ENCODE peak calls at places on chromosomes 16 and 17, in nine cellular contexts. N, S, G, E, I, Q, L, M and J are unnamed samples.

GRCh38 chr17:83137523-83137922 is 58.1 kb downstream of the METRNL start:
- DNase-seq in S (no peak), I (no peak), L (no peak), G (no peak), Q (no peak), E (no peak), M (no peak), N (no peak), J (no peak)

GRCh38 chr17:55582910-55583309 is 71.7 kb upstream of the SMIM36 start:
- DNase-seq in M (no peak), L (no peak), G (no peak), N (no peak), Q (no peak), S (no peak), E (no peak), I (no peak), J (no peak)

GRCh38 chr17:42365136-42365535 is 23.1 kb downstream of the STAT3 start:
- DNase-seq in L (peak), Q (no peak), E (peak), S (no peak), M (no peak), N (peak), I (no peak), G (peak), J (no peak)

GRCh38 chr17:65359016-65359415 is 202.4 kb downstream of the AXIN2 start:
- DNase-seq in E (peak), L (peak), G (peak), I (no peak), S (peak), N (peak), M (no peak), Q (no peak), J (no peak)

GRCh38 chr17:50144346-50144745 is 6.1 kb downstream of the PPP1R9B start:
- DNase-seq in I (no peak), S (no peak), G (no peak), N (no peak), L (no peak), Q (no peak), E (no peak), M (no peak), J (peak)

GRCh38 chr16:51431517-51432241 is 280.6 kb upstream of the SALL1 start:
- DNase-seq in M (no peak), S (peak), L (peak), E (peak), G (peak), N (peak), I (peak), Q (no peak), J (peak)

GRCh38 chr16:12406840-12407690 is 396.6 kb downstream of the CPPED1 start:
- DNase-seq in I (no peak), E (no peak), Q (no peak), G (peak), M (no peak), N (peak), L (peak), S (no peak), J (no peak)

GRCh38 chr16:78309763-78310162 is 210.3 kb downstream of the WWOX start:
- DNase-seq in E (no peak), Q (no peak), L (no peak), I (no peak), S (no peak), M (no peak), G (no peak), N (no peak), J (no peak)

GRCh38 chr16:81511371-81511770 is 66.8 kb downstream of the CMIP start:
- DNase-seq in N (peak), G (peak), E (peak), I (no peak), L (peak), S (no peak), M (no peak), Q (no peak), J (no peak)

GRCh38 chr16:50591800-50592771 is 43.9 kb downstream of the NKD1 start:
- DNase-seq in N (no peak), I (no peak), G (no peak), L (no peak), S (no peak), M (no peak), Q (no peak), E (no peak), J (no peak)

GRCh38 chr17:39158623-39159022 is 7.2 kb upstream of the PLXDC1 start:
- DNase-seq in M (no peak), I (no peak), S (no peak), E (no peak), L (no peak), Q (no peak), N (no peak), G (no peak), J (no peak)

GRCh38 chr17:15262291-15263205 is 2.6 kb downstream of the PMP22 start:
- DNase-seq in Q (peak), G (peak), S (peak), M (no peak), I (peak), L (peak), E (peak), N (peak), J (peak)

GRCh38 chr16:1553976-1554825 is 20.7 kb downstream of the TMEM204 start:
- DNase-seq in Q (no peak), I (no peak), L (no peak), S (no peak), E (no peak), N (no peak), M (no peak), G (no peak), J (no peak)

GRCh38 chr17:68290268-68290954 is 516 bp downstream of the SLC16A6 start:
- DNase-seq in Q (peak), E (no peak), M (peak), N (peak), S (no peak), I (no peak), G (peak), L (no peak), J (peak)

GRCh38 chr17:78176548-78177025 is 8.2 kb downstream of the SYNGR2 start:
- DNase-seq in G (peak), M (peak), N (peak), Q (peak), S (no peak), E (peak), I (no peak), L (no peak), J (peak)

GRCh38 chr16:51876934-51877333 is 670.0 kb downstream of the TOX3 start:
- DNase-seq in S (no peak), G (no peak), I (no peak), L (peak), Q (no peak), N (no peak), E (no peak), M (no peak), J (no peak)

GRCh38 chr17:15973016-15973415 is 26.5 kb downstream of the ZSWIM7 start:
- DNase-seq in L (no peak), N (no peak), S (no peak), I (no peak), Q (no peak), M (no peak), G (no peak), E (no peak), J (no peak)

GRCh38 chr17:17724307-17724921 is 43.2 kb downstream of the RAI1 start:
- DNase-seq in E (no peak), I (peak), M (no peak), G (peak), N (peak), L (no peak), Q (no peak), S (no peak), J (peak)

GRCh38 chr17:76265624-76266243 is 586 bp downstream of the UBALD2 start:
- DNase-seq in E (no peak), N (peak), S (peak), M (no peak), G (peak), I (no peak), L (peak), Q (peak), J (no peak)

GRCh38 chr17:78658281-78658785 is 81.1 kb upstream of the DNAH17 start:
- DNase-seq in M (no peak), L (no peak), N (peak), I (no peak), S (no peak), Q (no peak), E (no peak), G (peak), J (no peak)

GRCh38 chr16:80667258-80667560 is 126.4 kb downstream of the DYNLRB2 start:
- DNase-seq in Q (no peak), N (no peak), S (no peak), M (no peak), L (no peak), E (no peak), G (no peak), I (no peak), J (no peak)

GRCh38 chr16:53829186-53829747 is 125.3 kb downstream of the FTO start:
- DNase-seq in Q (no peak), S (no peak), I (no peak), L (peak), N (peak), M (no peak), G (peak), E (no peak), J (no peak)

GRCh38 chr17:81665205-81666091 is 957 bp downstream of the OXLD1 start:
- DNase-seq in S (peak), I (peak), N (peak), Q (no peak), G (peak), L (peak), M (no peak), E (no peak), J (no peak)

GRCh38 chr17:6358131-6358530 is 76.8 kb downstream of the AIPL1 start:
- DNase-seq in G (no peak), N (no peak), L (no peak), I (no peak), Q (no peak), S (no peak), M (no peak), E (no peak), J (no peak)

GRCh38 chr16:86751081-86752030 is 173.0 kb downstream of the FOXL1 start:
- DNase-seq in E (peak), N (peak), Q (no peak), S (no peak), M (no peak), G (peak), I (peak), L (peak), J (no peak)

GRCh38 chr16:51151951-51152663 is 1.0 kb upstream of the SALL1 start:
- DNase-seq in E (no peak), L (no peak), G (peak), M (no peak), Q (peak), N (peak), S (no peak), I (no peak), J (peak)